ENCODE peak calls at places on chromosomes 12 and 14, in four cellular contexts. P is nephron progenitor cell, S is tibial artery, C is pancreas. K is an unnamed sample.

GRCh38 chr12:23585156-23585781 is 364.2 kb downstream of the SOX5 start:
- DNase-seq in P (no peak), S (no peak), C (no peak), K (no peak)

GRCh38 chr14:32201196-32201815 is 539 bp upstream of the RNU6-7 start:
- DNase-seq in P (peak; percentile 93), S (peak; percentile 68), C (peak; percentile 95), K (peak; percentile 96)

GRCh38 chr12:111443086-111443485 is 37.4 kb downstream of the SH2B3 start:
- DNase-seq in P (no peak), S (no peak), C (no peak), K (no peak)

GRCh38 chr12:15982071-15982470 is 70.9 kb downstream of the DERA start:
- DNase-seq in P (no peak), S (no peak), C (no peak), K (no peak)

GRCh38 chr12:14774944-14775651 is 28.2 kb downstream of the WBP11 start:
- DNase-seq in P (peak; percentile 55), S (peak; percentile 40), C (peak; percentile 81), K (peak; percentile 62)

GRCh38 chr14:55458800-55459577 is 18.6 kb upstream of the TBPL2 start:
- DNase-seq in P (no peak), S (no peak), C (no peak), K (no peak)

GRCh38 chr12:113479578-113480335 is 8.1 kb upstream of the LHX5 start:
- DNase-seq in P (peak; percentile 98), S (no peak), C (no peak), K (peak; percentile 78)

GRCh38 chr14:102209224-102209966 is 69.7 kb downstream of the WDR20 start:
- DNase-seq in P (peak; percentile 49), S (no peak), C (no peak), K (peak; percentile 41)

GRCh38 chr12:26678697-26679660 is 154.0 kb downstream of the ITPR2 start:
- DNase-seq in P (no peak), S (no peak), C (no peak), K (no peak)

GRCh38 chr12:63940295-63940997 is 95.9 kb downstream of the SRGAP1 start:
- DNase-seq in P (no peak), S (no peak), C (no peak), K (no peak)

K was measured in hepatocyte.